ENCODE peak calls at places on chromosomes 1 and 21, in four cellular contexts. One of them, this sample, is unnamed. For H3K4me1, the result is how much of the 10 kb centered on the place peaks cover.

GRCh38 chr1:167594827-167595226 is 35.2 kb upstream of the RCSD1 start:
- DNase-seq in PC-9: no peak
- DNase-seq in GM23248: no peak
- DNase-seq in naive thymus-derived CD4-positive, alpha-beta T cell: no peak
- DNase-seq in this sample: no peak

GRCh38 chr1:150564051-150564991 is 15.1 kb downstream of the MCL1 start:
- DNase-seq in PC-9: no peak
- DNase-seq in GM23248: peak
- DNase-seq in naive thymus-derived CD4-positive, alpha-beta T cell: peak
- DNase-seq in this sample: no peak

GRCh38 chr1:24925082-24925779 is 4.8 kb downstream of the RUNX3 start:
- DNase-seq in PC-9: no peak
- DNase-seq in GM23248: no peak
- DNase-seq in naive thymus-derived CD4-positive, alpha-beta T cell: peak
- DNase-seq in this sample: no peak

GRCh38 chr1:109959974-109960744 is 24.4 kb upstream of the AHCYL1 start:
- DNase-seq in PC-9: peak
- DNase-seq in GM23248: peak
- DNase-seq in naive thymus-derived CD4-positive, alpha-beta T cell: no peak
- DNase-seq in this sample: no peak

GRCh38 chr21:26409735-26410134 is 163.4 kb downstream of the CYYR1 start:
- DNase-seq in PC-9: no peak
- DNase-seq in GM23248: peak
- DNase-seq in naive thymus-derived CD4-positive, alpha-beta T cell: no peak
- DNase-seq in this sample: no peak

GRCh38 chr1:206011057-206011456 is 7.9 kb upstream of the RAB7B start:
- DNase-seq in PC-9: no peak
- DNase-seq in GM23248: no peak
- DNase-seq in naive thymus-derived CD4-positive, alpha-beta T cell: no peak
- DNase-seq in this sample: no peak

GRCh38 chr1:40945491-40945973 is 34.0 kb upstream of the CTPS1 start:
- DNase-seq in PC-9: no peak
- DNase-seq in GM23248: peak
- DNase-seq in naive thymus-derived CD4-positive, alpha-beta T cell: no peak
- DNase-seq in this sample: no peak

GRCh38 chr1:9822897-9823692 is 670 bp downstream of the CLSTN1 start:
- DNase-seq in PC-9: no peak
- DNase-seq in GM23248: peak
- DNase-seq in naive thymus-derived CD4-positive, alpha-beta T cell: peak
- DNase-seq in this sample: no peak

GRCh38 chr1:14140800-14141526 is 441.0 kb downstream of the PRDM2 start:
- DNase-seq in PC-9: no peak
- DNase-seq in GM23248: peak
- DNase-seq in naive thymus-derived CD4-positive, alpha-beta T cell: no peak
- DNase-seq in this sample: no peak

GRCh38 chr1:220573836-220574235 is 45.9 kb downstream of the MARK1 start:
- DNase-seq in PC-9: no peak
- DNase-seq in GM23248: no peak
- DNase-seq in naive thymus-derived CD4-positive, alpha-beta T cell: no peak
- DNase-seq in this sample: no peak

GRCh38 chr1:41479000-41479807 is 5.3 kb downstream of the EDN2 start:
- DNase-seq in PC-9: no peak
- DNase-seq in GM23248: peak
- DNase-seq in naive thymus-derived CD4-positive, alpha-beta T cell: no peak
- DNase-seq in this sample: no peak

GRCh38 chr1:13723810-13724209 is 23.8 kb downstream of the PRDM2 start:
- DNase-seq in PC-9: no peak
- DNase-seq in GM23248: peak
- DNase-seq in naive thymus-derived CD4-positive, alpha-beta T cell: no peak
- DNase-seq in this sample: no peak

GRCh38 chr1:32447469-32448185 is 17.2 kb upstream of the ZBTB8B start:
- DNase-seq in PC-9: no peak
- DNase-seq in GM23248: peak
- DNase-seq in naive thymus-derived CD4-positive, alpha-beta T cell: no peak
- DNase-seq in this sample: no peak

GRCh38 chr1:19949016-19949415 is 25.6 kb upstream of the PLA2G2E start:
- DNase-seq in PC-9: peak
- DNase-seq in GM23248: peak
- DNase-seq in naive thymus-derived CD4-positive, alpha-beta T cell: no peak
- DNase-seq in this sample: no peak

GRCh38 chr1:226394461-226394860 is 13.4 kb downstream of the PARP1 start:
- DNase-seq in PC-9: no peak
- DNase-seq in GM23248: no peak
- DNase-seq in naive thymus-derived CD4-positive, alpha-beta T cell: no peak
- DNase-seq in this sample: no peak

GRCh38 chr1:27979151-27979858 is 19.5 kb downstream of the XKR8 start:
- DNase-seq in PC-9: no peak
- DNase-seq in GM23248: peak
- DNase-seq in naive thymus-derived CD4-positive, alpha-beta T cell: peak
- DNase-seq in this sample: no peak

GRCh38 chr1:4561213-4561612 is 93.2 kb upstream of the AJAP1 start:
- DNase-seq in PC-9: no peak
- DNase-seq in GM23248: no peak
- DNase-seq in naive thymus-derived CD4-positive, alpha-beta T cell: no peak
- DNase-seq in this sample: no peak

GRCh38 chr1:21931171-21932093 is 5.7 kb downstream of the HSPG2 start:
- DNase-seq in PC-9: peak
- DNase-seq in GM23248: peak
- DNase-seq in naive thymus-derived CD4-positive, alpha-beta T cell: no peak
- DNase-seq in this sample: peak

GRCh38 chr1:108154323-108154722 is 45.8 kb downstream of the SLC25A24 start:
- DNase-seq in PC-9: no peak
- DNase-seq in GM23248: no peak
- DNase-seq in naive thymus-derived CD4-positive, alpha-beta T cell: no peak
- DNase-seq in this sample: no peak

GRCh38 chr21:46456750-46457149 is 1.9 kb upstream of the DIP2A start:
- DNase-seq in PC-9: no peak
- DNase-seq in GM23248: no peak
- DNase-seq in naive thymus-derived CD4-positive, alpha-beta T cell: no peak
- DNase-seq in this sample: no peak

GRCh38 chr1:89271616-89272015 is 1.0 kb downstream of the GBP5 start:
- DNase-seq in PC-9: no peak
- DNase-seq in GM23248: peak
- DNase-seq in naive thymus-derived CD4-positive, alpha-beta T cell: no peak
- DNase-seq in this sample: no peak

GRCh38 chr1:105565006-105565405 is 1491.5 kb upstream of the PRMT6 start:
- DNase-seq in PC-9: no peak
- DNase-seq in GM23248: no peak
- DNase-seq in naive thymus-derived CD4-positive, alpha-beta T cell: no peak
- DNase-seq in this sample: no peak

GRCh38 chr1:13819637-13820036 is 119.6 kb downstream of the PRDM2 start:
- DNase-seq in PC-9: no peak
- DNase-seq in GM23248: no peak
- DNase-seq in naive thymus-derived CD4-positive, alpha-beta T cell: no peak
- DNase-seq in this sample: no peak

GRCh38 chr1:172902200-172902599 is 148.5 kb downstream of the TNFSF18 start:
- DNase-seq in PC-9: no peak
- DNase-seq in GM23248: no peak
- DNase-seq in naive thymus-derived CD4-positive, alpha-beta T cell: no peak
- DNase-seq in this sample: no peak

GRCh38 chr21:34537838-34538237 is 25.8 kb upstream of the KCNE1 start:
- DNase-seq in PC-9: no peak
- DNase-seq in GM23248: peak
- DNase-seq in naive thymus-derived CD4-positive, alpha-beta T cell: no peak
- DNase-seq in this sample: no peak

GRCh38 chr1:20725189-20726106 is 7.1 kb downstream of the SH2D5 start:
- DNase-seq in PC-9: no peak
- DNase-seq in GM23248: peak
- DNase-seq in naive thymus-derived CD4-positive, alpha-beta T cell: no peak
- DNase-seq in this sample: no peak

GRCh38 chr1:39776886-39777683 is 5.9 kb upstream of the OXCT2 start:
- DNase-seq in PC-9: no peak
- DNase-seq in GM23248: no peak
- DNase-seq in naive thymus-derived CD4-positive, alpha-beta T cell: no peak
- DNase-seq in this sample: no peak

GRCh38 chr1:246267896-246268295 is 239.2 kb downstream of the SMYD3 start:
- DNase-seq in PC-9: no peak
- DNase-seq in GM23248: no peak
- DNase-seq in naive thymus-derived CD4-positive, alpha-beta T cell: no peak
- DNase-seq in this sample: no peak

GRCh38 chr1:45643978-45644377 is 20.1 kb upstream of the CCDC17 start:
- DNase-seq in PC-9: no peak
- DNase-seq in GM23248: no peak
- DNase-seq in naive thymus-derived CD4-positive, alpha-beta T cell: no peak
- DNase-seq in this sample: no peak

GRCh38 chr21:33886316-33886715 is 29.3 kb downstream of the ATP5PO start:
- DNase-seq in PC-9: no peak
- DNase-seq in GM23248: no peak
- DNase-seq in naive thymus-derived CD4-positive, alpha-beta T cell: no peak
- DNase-seq in this sample: no peak

GRCh38 chr1:239858058-239858457 is 233.6 kb upstream of the FMN2 start:
- DNase-seq in PC-9: peak
- DNase-seq in GM23248: no peak
- DNase-seq in naive thymus-derived CD4-positive, alpha-beta T cell: no peak
- DNase-seq in this sample: no peak

GRCh38 chr1:193325771-193326170 is 139.4 kb upstream of the B3GALT2 start:
- DNase-seq in PC-9: no peak
- DNase-seq in GM23248: no peak
- DNase-seq in naive thymus-derived CD4-positive, alpha-beta T cell: no peak
- DNase-seq in this sample: no peak

GRCh38 chr1:219402925-219403324 is 210.0 kb downstream of the ZC3H11B start:
- DNase-seq in PC-9: no peak
- DNase-seq in GM23248: peak
- DNase-seq in naive thymus-derived CD4-positive, alpha-beta T cell: no peak
- DNase-seq in this sample: no peak

GRCh38 chr1:156282143-156282478 is 514 bp downstream of the SMG5 start:
- DNase-seq in PC-9: no peak
- DNase-seq in GM23248: no peak
- DNase-seq in naive thymus-derived CD4-positive, alpha-beta T cell: no peak
- DNase-seq in this sample: no peak

GRCh38 chr21:43659136-43660000 is at the start of the genes HSF2BP and RRP1B:
- DNase-seq in PC-9: peak
- DNase-seq in GM23248: peak
- DNase-seq in naive thymus-derived CD4-positive, alpha-beta T cell: peak
- DNase-seq in this sample: no peak

DNA sequence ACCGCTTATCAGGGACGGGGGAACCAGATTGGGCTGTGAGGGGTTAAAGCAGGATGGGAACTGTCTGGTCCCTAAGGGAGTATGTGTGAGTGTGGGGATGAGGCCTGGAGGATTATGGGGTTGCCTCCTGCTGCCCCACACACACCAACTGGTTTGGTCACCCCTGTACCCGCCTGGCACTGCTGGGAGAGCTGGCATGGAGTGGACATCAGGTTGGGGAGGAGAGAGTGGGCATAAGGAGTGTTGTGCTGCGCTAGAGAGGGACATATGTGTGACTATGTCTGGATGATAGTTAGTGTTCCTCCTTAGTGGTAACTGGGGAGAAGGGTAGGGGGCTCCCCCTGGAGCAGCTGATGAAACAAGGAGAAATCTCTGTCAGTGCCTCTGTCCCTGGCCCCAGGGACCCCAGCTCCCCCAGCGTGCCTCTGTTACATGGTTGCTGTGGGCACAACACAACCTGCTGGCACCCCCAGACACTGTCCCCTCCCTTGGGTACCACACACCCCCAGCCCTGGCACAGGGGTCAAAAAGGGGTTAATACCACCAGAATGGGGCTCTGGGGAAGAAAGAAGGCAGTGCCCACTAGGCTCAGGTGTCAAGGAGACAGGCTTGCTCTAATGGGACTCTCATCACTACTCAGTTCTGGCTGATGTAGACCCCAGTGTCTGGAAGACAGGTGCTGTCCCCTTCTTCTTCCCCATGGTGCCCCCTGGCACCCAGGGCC is 1.9 kb downstream of the ZBTB7B start:
- DNase-seq in PC-9: no peak
- DNase-seq in GM23248: peak
- DNase-seq in naive thymus-derived CD4-positive, alpha-beta T cell: no peak
- DNase-seq in this sample: no peak
- H3K4me1 ChIP-seq in PC-9: under half
- H3K4me1 ChIP-seq in GM23248: under half
- H3K4me1 ChIP-seq in naive thymus-derived CD4-positive, alpha-beta T cell: under half
- H3K4me1 ChIP-seq in this sample: half or more

DNA sequence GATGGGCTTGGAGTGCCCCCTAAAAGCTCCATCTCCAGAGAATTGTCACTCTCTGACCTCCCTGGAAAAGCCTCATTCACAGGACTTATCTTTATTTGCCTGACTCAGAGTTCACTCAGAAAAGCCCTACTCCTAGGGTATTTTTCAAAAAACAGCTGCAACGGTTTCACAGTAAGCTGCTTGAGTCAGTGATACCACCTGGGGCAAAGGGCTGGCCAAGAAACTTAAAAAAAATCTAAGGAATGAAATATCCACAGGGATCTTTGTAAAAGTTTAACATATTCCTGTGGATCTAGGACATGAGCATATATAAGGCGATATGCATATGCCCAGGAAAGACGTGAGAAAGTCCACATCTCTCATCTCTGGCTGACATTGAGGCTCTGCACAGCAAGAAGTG is 33.8 kb upstream of the TSPAN2 start:
- DNase-seq in PC-9: no peak
- DNase-seq in GM23248: no peak
- DNase-seq in naive thymus-derived CD4-positive, alpha-beta T cell: no peak
- DNase-seq in this sample: no peak
- H3K4me1 ChIP-seq in PC-9: under half
- H3K4me1 ChIP-seq in GM23248: under half
- H3K4me1 ChIP-seq in naive thymus-derived CD4-positive, alpha-beta T cell: under half
- H3K4me1 ChIP-seq in this sample: under half

GRCh38 chr1:48645883-48646282 is 130.8 kb downstream of the BEND5 start:
- DNase-seq in PC-9: no peak
- DNase-seq in GM23248: no peak
- DNase-seq in naive thymus-derived CD4-positive, alpha-beta T cell: no peak
- DNase-seq in this sample: no peak
- H3K4me1 ChIP-seq in PC-9: under half
- H3K4me1 ChIP-seq in GM23248: under half
- H3K4me1 ChIP-seq in naive thymus-derived CD4-positive, alpha-beta T cell: under half
- H3K4me1 ChIP-seq in this sample: under half

DNA sequence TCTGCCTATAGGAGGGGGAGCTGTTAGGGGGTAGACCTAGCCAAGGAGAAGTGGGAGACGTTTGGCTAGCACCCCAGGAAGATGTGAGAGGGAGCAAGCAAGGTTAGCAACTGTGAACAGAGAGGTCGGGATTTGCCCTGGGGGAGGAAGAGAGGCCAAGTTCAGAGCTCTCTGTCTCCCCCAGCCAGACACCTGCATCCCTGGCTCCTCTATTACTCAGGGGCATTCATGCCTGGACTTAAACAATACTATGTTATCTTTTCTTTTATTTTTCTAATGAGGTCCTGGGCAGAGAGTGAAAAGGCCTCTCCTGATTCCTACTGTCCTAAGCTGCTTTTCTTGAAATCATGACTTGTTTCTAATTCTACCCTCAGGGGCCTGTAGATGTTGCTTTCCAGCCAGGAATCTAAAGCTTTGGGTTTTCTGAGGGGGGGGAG is 2.4 kb downstream of the BTG2 start:
- DNase-seq in PC-9: no peak
- DNase-seq in GM23248: no peak
- DNase-seq in naive thymus-derived CD4-positive, alpha-beta T cell: no peak
- DNase-seq in this sample: no peak
- H3K4me1 ChIP-seq in PC-9: under half
- H3K4me1 ChIP-seq in GM23248: under half
- H3K4me1 ChIP-seq in naive thymus-derived CD4-positive, alpha-beta T cell: under half
- H3K4me1 ChIP-seq in this sample: under half

DNA sequence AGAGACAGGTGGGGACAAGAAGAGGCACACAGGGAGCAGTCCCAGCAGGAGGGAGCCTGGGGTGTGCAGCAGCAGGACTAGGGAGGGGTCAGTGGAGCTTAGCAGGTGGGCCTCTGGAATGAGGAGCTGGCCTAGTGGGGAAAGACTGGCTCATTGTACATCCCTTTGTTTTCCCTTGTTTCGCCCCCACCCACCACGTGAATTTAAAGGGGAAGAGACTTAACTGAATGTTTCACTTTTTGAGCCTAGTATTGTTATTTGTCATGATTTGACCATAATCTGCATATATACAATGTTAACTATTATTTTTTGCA is 181.7 kb downstream of the DHRS3 start:
- DNase-seq in PC-9: no peak
- DNase-seq in GM23248: no peak
- DNase-seq in naive thymus-derived CD4-positive, alpha-beta T cell: no peak
- DNase-seq in this sample: no peak
- H3K4me1 ChIP-seq in PC-9: under half
- H3K4me1 ChIP-seq in GM23248: half or more
- H3K4me1 ChIP-seq in naive thymus-derived CD4-positive, alpha-beta T cell: half or more
- H3K4me1 ChIP-seq in this sample: under half